ENCODE peak calls at places on chromosomes 11 and 22, in four cellular contexts. A is right atrium auricular region, S is heart right ventricle, C is breast epithelium. Z is an unnamed sample. For H3K4me1 and H3K36me3, the result is how much of the 10 kb centered on the place peaks cover.

GRCh38 chr11:61728940-61729219 is 23.6 kb upstream of the MYRF start:
- DNase-seq in A (no peak), S (no peak), C (no peak), Z (no peak)

GRCh38 chr11:101008961-101009684 is 120.5 kb downstream of the PGR start:
- DNase-seq in A (no peak), S (no peak), C (no peak), Z (no peak)

GRCh38 chr11:576791-577610 is 731 bp downstream of the PHRF1 start:
- DNase-seq in A (no peak), S (no peak), C (no peak), Z (no peak)

GRCh38 chr11:64771861-64772260 is 6.5 kb downstream of the SF1 start:
- DNase-seq in A (no peak), S (no peak), C (no peak), Z (no peak)

GRCh38 chr22:42938449-42938848 is 76.5 kb downstream of the PACSIN2 start:
- DNase-seq in A (no peak), S (no peak), C (no peak), Z (no peak)

GRCh38 chr11:62922653-62923371 is 1.6 kb upstream of the CHRM1 start:
- DNase-seq in A (no peak), S (no peak), C (peak), Z (no peak)

GRCh38 chr22:20013382-20013871 is 3.2 kb downstream of the ARVCF start:
- DNase-seq in A (no peak), S (peak), C (no peak), Z (no peak)

GRCh38 chr22:44448271-44448780 is 49.7 kb downstream of the RTL6 start:
- DNase-seq in A (peak), S (peak), C (no peak), Z (no peak)

GRCh38 chr11:3944198-3944597 is 88.7 kb downstream of the STIM1 start:
- DNase-seq in A (no peak), S (no peak), C (no peak), Z (no peak)

GRCh38 chr22:46064966-46065666 is 85.2 kb upstream of the PPARA start:
- DNase-seq in A (no peak), S (no peak), C (peak), Z (no peak)

GRCh38 chr11:7892059-7892699 is 38.9 kb downstream of the OR10A6 start:
- DNase-seq in A (no peak), S (no peak), C (no peak), Z (no peak)

GRCh38 chr11:88508558-88508807 is 170.9 kb upstream of the CTSC start:
- DNase-seq in A (no peak), S (no peak), C (no peak), Z (no peak)

GRCh38 chr11:27201454-27202302 is 161.1 kb downstream of the BBOX1 start:
- DNase-seq in A (peak), S (peak), C (no peak), Z (no peak)
- H3K27ac ChIP-seq in A (peak), S (peak), C (no peak), Z (no peak)

GRCh38 chr22:47190276-47190956 is 428.0 kb downstream of the TBC1D22A start:
- DNase-seq in A (no peak), S (no peak), C (peak), Z (no peak)

GRCh38 chr22:47192106-47192650 is 429.7 kb downstream of the TBC1D22A start:
- DNase-seq in A (no peak), S (no peak), C (peak), Z (no peak)

GRCh38 chr22:47192651-47193437 is 430.4 kb downstream of the TBC1D22A start:
- DNase-seq in A (peak), S (no peak), C (peak), Z (no peak)

GRCh38 chr22:47190957-47191323 is 428.5 kb downstream of the TBC1D22A start:
- DNase-seq in A (no peak), S (no peak), C (peak), Z (no peak)

GRCh38 chr22:47191630-47192105 is 429.2 kb downstream of the TBC1D22A start:
- DNase-seq in A (no peak), S (no peak), C (no peak), Z (no peak)
- H3K4me1 ChIP-seq in A (under half), S (under half), C (under half), Z (under half)

GRCh38 chr11:73976451-73977151 is 6.0 kb downstream of the UCP2 start:
- DNase-seq in A (no peak), S (no peak), C (peak), Z (no peak)

GRCh38 chr11:73977856-73978519 is 4.7 kb downstream of the UCP2 start:
- DNase-seq in A (no peak), S (no peak), C (peak), Z (no peak)

GRCh38 chr11:73980001-73980960 is 2.4 kb downstream of the UCP2 start:
- DNase-seq in A (peak), S (no peak), C (peak), Z (peak)

GRCh38 chr11:73981051-73981805 is 1.4 kb downstream of the UCP2 start:
- DNase-seq in A (no peak), S (no peak), C (peak), Z (no peak)

GRCh38 chr11:73978576-73979086 is 4.0 kb downstream of the UCP2 start:
- DNase-seq in A (no peak), S (no peak), C (peak), Z (no peak)
- H3K36me3 ChIP-seq in A (under half), S (half or more), C (under half), Z (half or more)

DNA sequence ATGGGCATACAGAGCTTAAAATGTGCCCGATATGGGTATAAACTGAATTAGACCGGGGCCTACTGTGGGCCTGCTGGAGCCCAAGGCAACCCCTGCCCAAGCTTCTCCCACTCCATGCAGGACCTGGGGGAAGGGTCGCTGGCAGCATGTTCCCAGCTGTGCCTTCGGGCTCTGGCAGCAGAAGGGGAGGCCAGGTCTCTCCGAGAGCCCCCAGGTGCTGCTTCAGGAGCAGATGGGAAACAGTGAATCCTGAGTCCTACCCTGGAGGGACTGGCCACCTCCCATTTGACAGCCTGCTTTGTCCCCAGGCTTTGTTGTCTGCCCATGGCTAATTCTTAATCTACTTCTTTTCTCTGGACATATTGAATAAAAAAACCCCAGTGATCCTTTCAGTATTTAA is 315.6 kb upstream of the B3GAT1 start:
- DNase-seq in A (no peak), S (no peak), C (no peak), Z (no peak)
- H3K27ac ChIP-seq in A (no peak), S (no peak), C (no peak), Z (no peak)

DNA sequence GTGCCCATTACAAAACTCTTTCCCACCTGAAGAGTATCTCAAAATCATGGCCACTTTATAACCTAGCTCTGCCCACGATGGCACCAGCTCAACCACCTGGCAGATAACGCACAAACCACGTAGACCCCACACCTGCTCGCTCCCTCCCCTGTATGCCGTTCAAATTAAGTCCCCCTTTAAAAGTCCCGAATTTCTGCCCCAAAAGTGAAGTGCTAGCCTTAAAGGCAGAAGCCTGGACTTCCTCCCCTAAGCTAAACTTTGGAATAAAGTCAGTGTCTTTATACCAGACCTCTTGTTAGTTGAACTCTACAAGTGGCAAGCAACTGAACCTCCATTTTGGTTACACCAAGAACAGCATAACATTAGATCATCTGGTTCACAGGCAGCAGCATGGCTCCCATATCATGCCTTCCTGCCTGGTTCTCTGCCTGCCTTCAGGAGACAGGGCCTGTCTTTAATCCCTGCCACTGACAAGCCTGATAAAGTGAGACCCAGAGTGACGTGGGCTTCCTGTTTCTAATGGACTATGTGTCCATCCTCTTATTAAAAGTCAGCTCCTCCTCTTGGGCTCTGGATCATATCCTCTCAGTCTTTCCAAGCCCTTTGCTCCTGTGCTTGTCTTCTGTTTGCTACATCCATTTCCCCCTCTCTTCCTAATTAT is 32.6 kb upstream of the NNMT start:
- DNase-seq in A (no peak), S (no peak), C (no peak), Z (no peak)
- H3K4me1 ChIP-seq in A (under half), S (under half), C (under half), Z (under half)

GRCh38 chr22:24115247-24116207 is 65.8 kb upstream of the SUSD2 start:
- DNase-seq in A (no peak), S (no peak), C (no peak), Z (no peak)
- H3K36me3 ChIP-seq in A (under half), S (half or more), C (under half), Z (half or more)

DNA sequence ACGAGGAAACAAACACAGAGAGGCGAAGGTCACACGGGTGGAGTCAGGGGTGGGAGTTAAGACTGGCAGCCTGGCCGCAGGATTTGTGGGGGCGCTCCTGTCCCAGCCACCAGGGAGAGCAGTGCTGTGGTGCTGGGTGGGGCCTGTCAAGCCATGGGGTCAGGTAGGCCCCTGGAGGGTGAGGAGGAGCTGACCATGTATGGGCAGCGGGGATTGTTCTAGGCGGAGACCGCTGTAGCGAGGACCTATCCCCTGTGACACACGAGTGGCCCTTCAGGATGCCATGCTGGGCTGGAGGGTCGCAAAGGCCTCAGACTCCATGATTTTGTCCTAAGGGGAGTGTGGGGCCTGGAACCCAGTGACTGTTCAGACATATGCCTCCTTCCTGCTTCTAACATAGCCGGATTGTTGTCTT is 1.6 kb upstream of the RPS19BP1 start:
- DNase-seq in A (no peak), S (no peak), C (no peak), Z (no peak)
- H3K27ac ChIP-seq in A (no peak), S (no peak), C (no peak), Z (no peak)

DNA sequence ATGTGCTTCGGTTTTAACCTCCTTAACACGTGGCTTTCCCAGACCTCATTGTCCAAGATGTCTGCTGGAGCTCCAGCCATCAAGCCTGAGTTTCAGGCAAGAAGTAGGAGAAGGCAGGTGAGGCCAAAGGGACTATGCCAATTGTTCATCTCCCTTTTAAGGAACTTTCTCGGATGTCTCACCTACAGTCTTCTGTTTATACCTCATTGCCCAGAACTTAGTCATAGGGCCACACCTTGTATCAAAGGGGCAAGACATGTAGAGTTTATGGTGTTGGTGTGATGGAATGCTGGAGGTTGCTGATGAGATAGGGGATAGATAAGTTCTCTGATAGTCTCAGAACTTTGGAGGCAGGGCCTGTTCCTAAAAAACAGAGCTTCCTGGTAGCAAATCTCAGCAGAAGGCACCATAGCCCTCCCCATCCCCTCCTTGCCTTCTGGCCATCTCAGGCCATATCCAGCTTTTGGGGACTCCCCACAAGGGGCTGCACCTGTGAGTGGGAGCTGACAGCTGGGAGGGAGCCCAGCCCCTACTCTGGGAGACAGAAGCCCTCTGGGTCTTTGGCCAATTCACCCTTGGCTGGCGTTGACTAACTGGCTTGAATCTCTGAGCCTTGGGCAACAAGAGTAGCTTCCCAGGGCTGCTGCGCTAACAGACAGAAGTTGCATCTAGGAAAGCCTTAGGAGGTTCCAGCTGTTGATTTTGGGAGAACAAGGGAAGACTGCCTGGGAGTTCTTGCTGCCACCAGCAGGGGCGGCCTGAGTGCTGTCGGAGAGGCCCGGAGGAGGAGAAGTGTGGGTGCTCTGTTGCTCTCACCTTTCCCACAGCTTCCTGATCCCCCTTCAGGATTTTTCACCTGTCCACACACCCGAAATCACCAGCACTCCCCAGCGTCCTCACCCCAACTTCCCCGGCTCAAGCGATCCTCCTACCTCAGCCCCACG is 149.8 kb upstream of the THY1 start:
- DNase-seq in A (no peak), S (no peak), C (no peak), Z (no peak)
- H3K4me1 ChIP-seq in A (under half), S (under half), C (under half), Z (under half)

GRCh38 chr11:9028591-9028990 is 24.8 kb upstream of the NRIP3 start:
- DNase-seq in A (no peak), S (no peak), C (no peak), Z (no peak)
- H3K36me3 ChIP-seq in A (under half), S (under half), C (under half), Z (under half)